ENCODE peak calls at places on chromosome 1, in eight cellular contexts. R, V, W, H, Y, F, G and P are unnamed samples.

GRCh38 chr1:154866995-154867795 is 2.9 kb downstream of the KCNN3 start:
- DNase-seq in W (no peak), Y (peak), R (peak), H (peak), G (no peak), V (no peak), F (no peak), P (no peak)

GRCh38 chr1:234197839-234198238 is 175.4 kb upstream of the COA6 start:
- DNase-seq in Y (no peak), W (no peak), V (no peak), F (no peak), H (no peak), R (no peak), G (no peak), P (no peak)

GRCh38 chr1:66925944-66926343 is 1.2 kb downstream of the MIER1 start:
- DNase-seq in Y (peak), W (no peak), F (no peak), V (no peak), H (peak), G (no peak), R (no peak), P (no peak)

GRCh38 chr1:200082329-200082728 is 54.8 kb downstream of the NR5A2 start:
- DNase-seq in V (no peak), W (no peak), H (no peak), G (no peak), R (no peak), Y (no peak), F (no peak), P (no peak)

GRCh38 chr1:193069748-193070394 is 10.5 kb downstream of the RO60 start:
- DNase-seq in R (no peak), W (no peak), H (peak), V (no peak), F (no peak), Y (peak), G (no peak), P (no peak)

GRCh38 chr1:76336951-76337371 is 262.4 kb downstream of the ST6GALNAC3 start:
- DNase-seq in R (peak), G (peak), Y (peak), W (peak), F (no peak), H (no peak), V (peak), P (no peak)

GRCh38 chr1:51729824-51730284 is 113.0 kb downstream of the OSBPL9 start:
- DNase-seq in H (no peak), W (no peak), F (no peak), Y (peak), G (no peak), V (no peak), R (no peak), P (no peak)

GRCh38 chr1:170581041-170581440 is 49.1 kb downstream of the GORAB start:
- DNase-seq in Y (no peak), H (peak), W (no peak), V (no peak), R (no peak), G (no peak), F (no peak), P (no peak)

GRCh38 chr1:76854255-76854654 is 13.0 kb upstream of the ST6GALNAC5 start:
- DNase-seq in W (no peak), G (no peak), R (no peak), V (no peak), H (peak), F (no peak), Y (no peak), P (no peak)

GRCh38 chr1:165898837-165899236 is 71.4 kb downstream of the UCK2 start:
- DNase-seq in R (peak), W (peak), F (peak), G (no peak), V (peak), Y (no peak), H (peak), P (peak)

GRCh38 chr1:99640672-99641071 is 5.2 kb upstream of the PALMD start:
- DNase-seq in F (no peak), W (no peak), R (no peak), G (no peak), V (no peak), Y (no peak), H (no peak), P (no peak)

GRCh38 chr1:162732566-162733335 is 57.8 kb upstream of the HSD17B7 start:
- DNase-seq in Y (no peak), V (no peak), W (no peak), R (no peak), G (no peak), H (peak), F (no peak), P (no peak)

GRCh38 chr1:244866355-244866754 is 2.0 kb upstream of the HNRNPU start:
- DNase-seq in V (no peak), H (no peak), Y (no peak), R (no peak), F (no peak), G (no peak), W (no peak), P (no peak)

GRCh38 chr1:212207822-212208520 is 77.2 kb upstream of the PPP2R5A start:
- DNase-seq in F (no peak), G (no peak), W (no peak), V (no peak), R (no peak), Y (no peak), H (no peak), P (no peak)

GRCh38 chr1:33836911-33837310 is 27.0 kb upstream of the HMGB4 start:
- DNase-seq in V (no peak), H (no peak), R (no peak), F (no peak), W (no peak), G (no peak), Y (no peak), P (no peak)

GRCh38 chr1:12083766-12084165 is 20.7 kb downstream of the TNFRSF8 start:
- DNase-seq in F (no peak), V (no peak), H (no peak), R (no peak), G (no peak), W (no peak), Y (no peak), P (no peak)

GRCh38 chr1:174892016-174892415 is 107.7 kb upstream of the CACYBP start:
- DNase-seq in R (no peak), V (no peak), Y (no peak), F (no peak), H (no peak), G (no peak), W (no peak), P (no peak)

GRCh38 chr1:203534526-203534925 is 40.6 kb downstream of the OPTC start:
- DNase-seq in W (no peak), Y (peak), F (no peak), R (peak), H (no peak), V (peak), G (no peak), P (peak)

GRCh38 chr1:101188311-101188710 is 48.5 kb upstream of the S1PR1 start:
- DNase-seq in R (no peak), W (no peak), H (no peak), F (no peak), Y (no peak), G (no peak), V (no peak), P (no peak)

GRCh38 chr1:8821084-8821483 is 3.6 kb upstream of the RERE start:
- DNase-seq in F (no peak), G (no peak), W (no peak), Y (no peak), R (no peak), H (peak), V (no peak), P (no peak)

GRCh38 chr1:59261537-59261936 is 35.4 kb upstream of the FGGY start:
- DNase-seq in W (no peak), G (no peak), R (no peak), Y (no peak), V (no peak), H (no peak), F (no peak), P (no peak)

GRCh38 chr1:63643926-63644325 is 50.7 kb downstream of the PGM1 start:
- DNase-seq in V (no peak), R (no peak), G (no peak), Y (no peak), F (no peak), W (no peak), H (peak), P (no peak)

GRCh38 chr1:177092001-177092400 is 72.5 kb downstream of the ASTN1 start:
- DNase-seq in F (no peak), R (no peak), G (no peak), V (no peak), Y (no peak), H (no peak), W (no peak), P (no peak)

GRCh38 chr1:167457936-167458584 is 60.3 kb downstream of the CD247 start:
- DNase-seq in V (no peak), R (no peak), W (no peak), H (peak), Y (no peak), G (no peak), F (no peak), P (no peak)

GRCh38 chr1:28592314-28593071 is 428 bp downstream of the RAB42 start:
- DNase-seq in V (no peak), Y (peak), W (no peak), F (no peak), H (peak), G (peak), R (no peak), P (no peak)

GRCh38 chr1:58363639-58364038 is 182.9 kb downstream of the OMA1 start:
- DNase-seq in Y (peak), H (no peak), R (no peak), G (no peak), F (no peak), V (no peak), W (no peak), P (no peak)

GRCh38 chr1:77375541-77375940 is 93.7 kb downstream of the AK5 start:
- DNase-seq in G (no peak), W (no peak), V (no peak), F (no peak), R (no peak), Y (no peak), H (no peak), P (no peak)

GRCh38 chr1:12636098-12636950 is 7.6 kb upstream of the AADACL4 start:
- DNase-seq in Y (peak), R (peak), V (no peak), G (peak), F (no peak), W (no peak), H (peak), P (no peak)

GRCh38 chr1:235806128-235806527 is 60.6 kb downstream of the LYST start:
- DNase-seq in Y (no peak), H (no peak), R (no peak), W (no peak), G (no peak), F (no peak), V (no peak), P (no peak)

GRCh38 chr1:20446796-20447195 is 39.2 kb downstream of the CAMK2N1 start:
- DNase-seq in Y (no peak), G (no peak), F (no peak), W (no peak), H (no peak), R (no peak), V (no peak), P (peak)

GRCh38 chr1:185938396-185938795 is 204.2 kb downstream of the HMCN1 start:
- DNase-seq in G (no peak), Y (no peak), F (no peak), V (no peak), H (no peak), R (no peak), W (no peak), P (no peak)

GRCh38 chr1:153921803-153922075 is 1.0 kb downstream of the GATAD2B start:
- DNase-seq in V (no peak), F (no peak), G (no peak), W (no peak), H (peak), R (no peak), Y (no peak), P (no peak)

GRCh38 chr1:26287033-26287711 is 7.3 kb downstream of the SH3BGRL3 start:
- DNase-seq in Y (no peak), V (no peak), F (no peak), R (no peak), W (no peak), H (no peak), G (no peak), P (no peak)
- H3K27ac ChIP-seq in Y (no peak), V (no peak), F (no peak), R (no peak), W (peak), H (peak), G (peak), P (no peak)

GRCh38 chr1:180837025-180837424 is 75.7 kb upstream of the KIAA1614 start:
- DNase-seq in W (no peak), Y (peak), G (no peak), H (no peak), F (no peak), V (no peak), R (no peak), P (no peak)
- H3K27ac ChIP-seq in W (no peak), Y (peak), G (no peak), H (peak), F (no peak), V (no peak), R (no peak), P (no peak)

DNA sequence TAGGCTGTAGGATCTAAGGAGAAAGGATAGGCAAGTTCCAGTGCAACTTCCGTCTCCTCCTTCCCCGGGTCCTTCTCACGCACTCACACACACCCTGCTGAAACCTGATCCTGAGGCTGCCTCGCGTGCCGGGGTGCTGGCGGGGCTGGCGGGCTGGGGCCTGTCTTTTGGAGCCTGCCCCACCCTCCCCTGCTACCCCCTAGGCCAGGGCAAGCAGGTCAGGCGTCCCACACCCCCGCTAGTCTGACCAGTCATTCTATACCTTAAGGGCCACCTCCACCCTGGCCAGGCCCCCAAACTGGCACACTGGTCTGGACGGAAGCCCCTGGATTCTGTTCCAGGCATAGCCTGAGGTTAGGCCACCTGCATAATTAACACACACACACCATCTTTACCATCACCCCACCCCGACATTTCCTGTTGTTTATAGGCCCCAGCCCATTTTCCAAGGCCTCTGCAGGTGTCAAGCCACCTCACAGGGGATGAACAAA is 48.2 kb upstream of the ARTN start:
- DNase-seq in F (no peak), Y (peak), W (no peak), H (peak), R (no peak), V (no peak), G (no peak), P (peak)
- H3K27ac ChIP-seq in F (no peak), Y (no peak), W (no peak), H (peak), R (no peak), V (no peak), G (no peak), P (peak)

DNA sequence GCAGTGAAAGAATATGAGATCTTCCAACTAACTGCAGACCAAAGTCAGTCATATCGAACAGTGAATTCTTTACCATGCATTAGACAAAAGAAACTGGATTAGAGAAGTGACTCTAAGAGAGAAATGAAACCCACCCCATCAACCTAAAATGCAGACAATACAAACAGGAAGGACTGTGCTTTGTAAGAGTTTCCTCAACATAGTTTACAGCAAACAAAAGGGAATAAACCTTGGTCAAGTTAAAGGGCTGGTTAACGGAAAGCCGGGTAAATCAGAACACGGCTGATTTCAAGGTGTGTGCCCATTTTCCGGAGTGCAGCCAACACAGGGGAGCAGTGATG is 39.2 kb downstream of the SIPA1L2 start:
- DNase-seq in H (no peak), F (no peak), G (no peak), V (no peak), Y (no peak), R (no peak), W (no peak), P (no peak)
- H3K27ac ChIP-seq in H (no peak), F (no peak), G (peak), V (no peak), Y (no peak), R (no peak), W (peak), P (no peak)

GRCh38 chr1:10495942-10496341 is 21.2 kb downstream of the PEX14 start:
- DNase-seq in R (no peak), G (no peak), V (no peak), F (no peak), H (no peak), W (no peak), Y (no peak), P (peak)

GRCh38 chr1:10494754-10495474 is 20.2 kb downstream of the PEX14 start:
- DNase-seq in R (peak), W (peak), G (peak), F (no peak), H (peak), V (no peak), Y (peak), P (peak)

GRCh38 chr1:10495475-10495817 is 20.7 kb downstream of the PEX14 start:
- DNase-seq in V (no peak), G (no peak), F (no peak), R (no peak), H (no peak), Y (no peak), W (no peak), P (no peak)

GRCh38 chr1:10497109-10497508 is 22.4 kb downstream of the PEX14 start:
- DNase-seq in R (no peak), V (no peak), H (no peak), Y (no peak), F (no peak), W (no peak), G (no peak), P (no peak)

GRCh38 chr1:10498231-10498630 is 23.5 kb downstream of the PEX14 start:
- DNase-seq in R (no peak), V (no peak), G (no peak), F (no peak), Y (no peak), W (no peak), H (no peak), P (no peak)
- H3K27ac ChIP-seq in R (no peak), V (no peak), G (no peak), F (no peak), Y (peak), W (no peak), H (no peak), P (no peak)

GRCh38 chr1:214418380-214418779 is 133.0 kb downstream of the PTPN14 start:
- DNase-seq in Y (no peak), F (no peak), G (no peak), V (no peak), R (no peak), H (no peak), W (no peak), P (no peak)
- H3K27ac ChIP-seq in Y (no peak), F (peak), G (no peak), V (peak), R (no peak), H (no peak), W (no peak), P (no peak)